ENCODE peak calls at places on chromosomes 4 and X, in ten cellular contexts. F is fibroblast of pulmonary artery; O is GM20000; E is mucosa of descending colon; D is activated CD8-positive, alpha-beta T cell treated with anti-CD3 and anti-CD28 coated beads for 36 hours; G is fibroblast of mammary gland; I is NB4; M is mesothelial cell of epicardium; J is astrocyte of the spinal cord; Z is GM13977. W is an unnamed sample.

GRCh38 chrX:115330498-115331138 is 41.1 kb downstream of the LUZP4 start:
- DNase-seq in M (peak; percentile 66), O (peak; percentile 50), J (peak; percentile 70), G (peak; percentile 76), D (peak; percentile 7), F (peak; percentile 79), Z (peak; percentile 59), I (peak; percentile 50), E (no peak), W (peak; percentile 15)

GRCh38 chr4:26779224-26779623 is 81.4 kb upstream of the STIM2 start:
- DNase-seq in O (no peak), M (no peak), J (no peak), F (no peak), I (no peak), D (no peak), E (no peak), Z (no peak), G (no peak), W (no peak)

GRCh38 chrX:103464071-103464773 is 55.1 kb downstream of the RAB40A start:
- DNase-seq in G (peak; percentile 69), I (peak; percentile 30), F (peak; percentile 67), Z (peak; percentile 21), J (peak; percentile 52), M (no peak), E (no peak), D (peak; percentile 40), O (peak; percentile 22), W (no peak)

GRCh38 chr4:3363411-3364141 is 70.8 kb downstream of the RGS12 start:
- DNase-seq in Z (no peak), M (no peak), O (no peak), D (no peak), G (no peak), E (no peak), J (no peak), F (no peak), I (peak; percentile 54), W (no peak)

GRCh38 chr4:31518796-31519250 is 798.7 kb downstream of the PCDH7 start:
- DNase-seq in M (no peak), J (peak; percentile 77), F (peak; percentile 21), D (no peak), E (no peak), Z (no peak), G (peak; percentile 62), O (no peak), I (no peak), W (no peak)

GRCh38 chr4:6470502-6471302 is 1.7 kb downstream of the PPP2R2C start:
- DNase-seq in D (peak; percentile 12), Z (peak; percentile 47), M (peak; percentile 51), O (peak; percentile 49), G (peak; percentile 38), F (peak; percentile 36), J (peak; percentile 4), E (peak; percentile 46), I (peak; percentile 53), W (peak; percentile 23)

GRCh38 chr4:3413217-3413671 is 28.5 kb upstream of the HGFAC start:
- DNase-seq in J (no peak), O (no peak), I (no peak), M (no peak), D (no peak), G (peak; percentile 11), Z (no peak), F (no peak), E (peak; percentile 42), W (no peak)

GRCh38 chrX:16646366-16647168 is 3.4 kb upstream of the S100G start:
- DNase-seq in I (no peak), G (no peak), Z (no peak), F (no peak), M (no peak), J (no peak), O (no peak), E (no peak), D (no peak), W (no peak)

GRCh38 chrX:65866146-65866545 is 173.7 kb downstream of the VSIG4 start:
- DNase-seq in M (no peak), D (peak; percentile 49), I (no peak), F (no peak), Z (peak; percentile 30), E (no peak), O (peak; percentile 29), J (no peak), G (no peak), W (no peak)

GRCh38 chr4:99059550-99059949 is 29.0 kb downstream of the ADH5 start:
- DNase-seq in F (no peak), O (no peak), I (no peak), G (no peak), D (no peak), M (no peak), E (no peak), Z (no peak), J (no peak), W (no peak)

GRCh38 chr4:42821230-42821629 is 71.3 kb upstream of the GRXCR1 start:
- DNase-seq in G (no peak), E (no peak), O (no peak), I (no peak), F (no peak), Z (no peak), D (no peak), M (no peak), J (no peak), W (no peak)

GRCh38 chr4:24274401-24275035 is 309.8 kb downstream of the DHX15 start:
- DNase-seq in G (peak; percentile 82), J (peak; percentile 40), I (no peak), Z (no peak), M (no peak), D (no peak), E (no peak), O (no peak), F (peak; percentile 10), W (no peak)

GRCh38 chr4:137065306-137065705 is 467.0 kb downstream of the PCDH18 start:
- DNase-seq in D (no peak), I (no peak), F (peak; percentile 30), O (no peak), J (peak; percentile 57), M (no peak), E (no peak), G (peak; percentile 6), Z (no peak), W (no peak)

GRCh38 chr4:24799544-24800272 is 4.3 kb downstream of the SOD3 start:
- DNase-seq in E (no peak), O (no peak), M (no peak), J (no peak), F (no peak), I (no peak), D (no peak), G (no peak), Z (no peak), W (no peak)

GRCh38 chr4:2180410-2180809 is 61.5 kb downstream of the HAUS3 start:
- DNase-seq in O (no peak), J (no peak), Z (no peak), D (no peak), G (no peak), M (no peak), I (no peak), F (no peak), E (no peak), W (no peak)

GRCh38 chr4:2178986-2179385 is 62.9 kb downstream of the HAUS3 start:
- DNase-seq in E (no peak), M (no peak), I (no peak), F (no peak), G (no peak), O (no peak), D (no peak), J (no peak), Z (no peak), W (no peak)

GRCh38 chr4:2175990-2176698 is 65.8 kb downstream of the HAUS3 start:
- DNase-seq in J (no peak), D (no peak), O (no peak), G (no peak), M (no peak), F (no peak), Z (no peak), I (peak; percentile 51), E (no peak), W (no peak)

GRCh38 chr4:2179717-2180116 is 62.2 kb downstream of the HAUS3 start:
- DNase-seq in F (no peak), J (no peak), I (no peak), Z (no peak), G (no peak), O (no peak), D (no peak), M (no peak), E (no peak), W (no peak)

GRCh38 chr4:2177443-2178093 is 64.4 kb downstream of the HAUS3 start:
- DNase-seq in O (no peak), M (no peak), Z (no peak), I (peak; percentile 40), E (no peak), G (no peak), D (no peak), J (no peak), F (peak; percentile 10), W (no peak)
- TF ChIP-seq CTCF in O (no peak), M (no peak), Z (peak; percentile 7), I (peak; percentile 22), E (no peak), G (no peak), D (no peak), J (peak; percentile 17), F (peak; percentile 17), W (no peak)

DNA sequence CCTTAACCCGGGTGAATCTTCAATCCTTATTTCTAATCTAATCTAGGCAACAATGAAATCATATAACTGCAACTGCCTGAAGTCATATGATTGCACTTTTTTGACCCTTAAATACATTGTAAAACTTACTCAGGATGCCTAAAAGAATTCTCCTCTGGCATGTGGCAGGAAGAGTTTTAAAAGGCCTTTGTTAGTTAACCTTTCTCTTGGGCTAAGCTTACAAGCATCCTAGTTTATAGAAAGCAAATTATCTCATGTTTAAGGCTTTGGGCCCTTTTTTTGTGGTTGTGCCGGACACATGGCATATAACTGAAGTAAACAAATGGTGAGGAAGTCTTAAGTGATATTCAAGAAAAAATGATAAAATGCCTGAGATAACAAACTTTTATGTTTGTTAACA is 279.4 kb downstream of the FAT4 start:
- DNase-seq in O (no peak), F (no peak), I (no peak), J (no peak), E (no peak), G (no peak), Z (no peak), M (no peak), D (no peak), W (no peak)
- TF ChIP-seq CTCF in O (no peak), F (no peak), I (no peak), J (no peak), E (no peak), G (no peak), Z (no peak), M (no peak), D (no peak), W (no peak)

DNA sequence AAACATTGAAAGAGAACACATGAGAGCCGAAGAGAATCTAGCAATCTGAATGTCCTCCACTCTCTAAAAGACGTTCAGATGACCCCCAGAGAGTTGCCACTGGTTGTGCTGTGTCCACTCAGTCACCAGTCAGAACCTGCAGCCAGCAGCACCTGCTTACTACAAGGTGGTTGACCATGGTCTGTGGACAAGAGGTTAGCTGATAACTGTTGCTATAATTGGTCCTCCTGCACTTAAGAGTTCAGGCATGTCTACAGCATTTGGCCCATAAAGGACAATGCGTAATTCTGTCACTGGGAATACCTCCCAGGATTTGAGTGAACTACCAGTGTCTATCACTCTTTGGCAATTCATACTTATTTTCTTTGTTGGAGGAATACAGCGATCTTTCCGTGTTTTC is 382.3 kb upstream of the IGFBP7 start:
- DNase-seq in M (no peak), D (no peak), I (no peak), Z (no peak), O (no peak), G (no peak), F (no peak), E (no peak), J (no peak), W (no peak)
- TF ChIP-seq CTCF in M (no peak), D (no peak), I (no peak), Z (no peak), O (no peak), G (no peak), F (no peak), E (no peak), J (no peak), W (no peak)

GRCh38 chr4:896216-896615 is 35.9 kb downstream of the GAK start:
- DNase-seq in I (no peak), G (no peak), F (no peak), D (no peak), E (no peak), M (no peak), O (no peak), J (no peak), Z (no peak), W (no peak)
- TF ChIP-seq CTCF in I (peak; percentile 30), G (no peak), F (no peak), D (no peak), E (no peak), M (no peak), O (no peak), J (no peak), Z (no peak), W (no peak)

W was measured in progenitor cell of endocrine pancreas.